ENCODE peak calls at places on chromosomes 7 and 10, in ten cellular contexts. Y is AG04450, K is Calu3, H is endodermal cell, X is HFFc6, V is HL-60, P is left ventricle myocardium inferior, R is GM10248, O is RWPE1, D is lower lobe of right lung. S is an unnamed sample.

GRCh38 chr10:79298403-79299244 is 48.6 kb upstream of the PPIF start:
- DNase-seq in H (no peak), X (peak), V (no peak), R (no peak), D (no peak), K (peak), O (peak), Y (peak), P (no peak), S (peak)

GRCh38 chr7:70838292-70838907 is 293.5 kb upstream of the GALNT17 start:
- DNase-seq in O (no peak), Y (no peak), X (no peak), V (no peak), R (no peak), H (no peak), K (no peak), P (no peak), D (no peak), S (no peak)

GRCh38 chr10:129272859-129273258 is 194.2 kb upstream of the MGMT start:
- DNase-seq in K (no peak), Y (no peak), O (no peak), R (no peak), P (no peak), D (no peak), H (no peak), V (no peak), X (no peak), S (no peak)

GRCh38 chr7:105610165-105610930 is 29.1 kb upstream of the EFCAB10 start:
- DNase-seq in D (no peak), X (no peak), P (no peak), K (no peak), Y (no peak), R (no peak), H (no peak), O (no peak), V (no peak), S (peak)

GRCh38 chr7:133540096-133540860 is 287.4 kb downstream of the EXOC4 start:
- DNase-seq in Y (no peak), P (no peak), D (no peak), K (no peak), V (peak), X (no peak), H (no peak), O (no peak), R (no peak), S (no peak)

GRCh38 chr10:132876967-132877366 is 65.4 kb downstream of the CFAP46 start:
- DNase-seq in X (no peak), H (peak), Y (no peak), D (no peak), O (no peak), R (no peak), K (no peak), V (no peak), P (no peak), S (no peak)

GRCh38 chr10:36766921-36767320 is 358.5 kb upstream of the ANKRD30A start:
- DNase-seq in X (no peak), K (no peak), Y (no peak), D (no peak), P (no peak), O (no peak), H (no peak), V (no peak), R (no peak), S (no peak)

GRCh38 chr7:26202019-26202985 is 757 bp downstream of the CBX3 start:
- DNase-seq in K (peak), O (no peak), R (peak), Y (no peak), D (peak), H (no peak), V (peak), P (peak), X (no peak), S (peak)

GRCh38 chr7:42128703-42129102 is 108.3 kb downstream of the GLI3 start:
- DNase-seq in V (peak), P (no peak), K (no peak), D (no peak), R (no peak), Y (no peak), H (peak), X (no peak), O (no peak), S (peak)

GRCh38 chr7:74032191-74032490 is 4.2 kb downstream of the ELN start:
- DNase-seq in H (no peak), P (peak), R (no peak), X (peak), O (peak), K (no peak), D (no peak), V (no peak), Y (no peak), S (peak)

GRCh38 chr10:114023198-114023597 is 20.5 kb upstream of the ADRB1 start:
- DNase-seq in H (no peak), X (no peak), R (no peak), P (no peak), D (no peak), V (no peak), K (no peak), O (no peak), Y (no peak), S (no peak)

GRCh38 chr7:32618987-32619386 is 123.7 kb downstream of the AVL9 start:
- DNase-seq in R (no peak), V (no peak), O (no peak), Y (no peak), H (no peak), P (no peak), K (no peak), D (no peak), X (peak), S (peak)

GRCh38 chr10:740936-741431 is 51.5 kb upstream of the DIP2C start:
- DNase-seq in R (no peak), H (no peak), O (no peak), D (no peak), P (no peak), K (no peak), X (no peak), V (no peak), Y (no peak), S (no peak)

GRCh38 chr10:46550076-46550790 is 6.2 kb downstream of the GPRIN2 start:
- DNase-seq in D (peak), V (no peak), R (no peak), O (no peak), X (no peak), P (peak), H (peak), K (peak), Y (no peak), S (no peak)

GRCh38 chr7:35729061-35729783 is 34.3 kb upstream of the HERPUD2 start:
- DNase-seq in R (peak), O (no peak), Y (no peak), X (no peak), K (no peak), D (no peak), H (no peak), V (no peak), P (no peak), S (no peak)

GRCh38 chr7:2037805-2038635 is 194.7 kb downstream of the MAD1L1 start:
- DNase-seq in D (peak), X (peak), O (no peak), K (no peak), Y (no peak), V (no peak), R (no peak), P (peak), H (no peak), S (no peak)

GRCh38 chr10:3472705-3473078 is 300.1 kb upstream of the PITRM1 start:
- DNase-seq in R (no peak), X (peak), D (no peak), H (no peak), P (no peak), V (no peak), K (peak), Y (no peak), O (no peak), S (peak)

GRCh38 chr10:87862644-87863101 is 660 bp downstream of the KLLN start:
- DNase-seq in D (no peak), V (no peak), P (no peak), O (peak), H (no peak), Y (no peak), X (peak), R (peak), K (no peak), S (peak)

GRCh38 chr10:87861953-87862643 is 1.2 kb downstream of the KLLN start:
- DNase-seq in Y (peak), V (peak), D (peak), P (peak), O (peak), X (peak), H (peak), R (peak), K (peak), S (peak)

GRCh38 chr10:87860156-87860795 is 3.1 kb downstream of the KLLN start:
- DNase-seq in O (peak), X (peak), Y (no peak), P (no peak), D (no peak), K (no peak), R (peak), H (peak), V (peak), S (peak)

GRCh38 chr10:87861034-87861433 is 2.3 kb downstream of the KLLN start:
- DNase-seq in H (no peak), K (no peak), R (no peak), Y (no peak), D (no peak), X (no peak), O (no peak), P (no peak), V (peak), S (no peak)

DNA sequence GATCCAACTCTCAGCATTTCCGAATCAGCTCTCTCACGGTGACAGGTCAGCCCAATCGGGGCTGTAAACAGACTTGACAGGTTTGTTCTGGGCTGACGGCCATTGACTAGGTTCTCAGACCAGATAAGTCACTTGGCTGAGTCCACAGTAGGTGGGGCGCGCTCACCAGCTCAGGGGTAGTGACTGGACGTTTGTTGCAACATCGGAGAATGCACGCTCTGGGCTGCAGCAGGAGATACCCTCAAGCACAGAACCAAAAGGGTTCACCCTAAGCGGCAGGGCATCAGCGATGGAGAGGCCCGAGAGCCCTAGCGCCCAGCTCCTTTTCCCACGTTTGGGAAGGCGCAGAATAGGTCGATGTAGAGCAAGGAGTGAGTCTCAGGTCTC is 1.8 kb downstream of the KLLN start:
- DNase-seq in R (peak), Y (peak), H (no peak), D (peak), V (peak), X (peak), K (peak), P (peak), O (peak), S (peak)
- TF ChIP-seq CTCF in R (peak), Y (peak), H (peak), D (no peak), V (no peak), X (peak), K (no peak), P (peak), O (peak), S (no peak)

GRCh38 chr7:39360038-39360437 is 206.2 kb upstream of the YAE1 start:
- DNase-seq in K (no peak), P (no peak), H (no peak), V (no peak), D (no peak), O (no peak), Y (no peak), R (no peak), X (no peak), S (no peak)

GRCh38 chr7:39355664-39356063 is 210.5 kb upstream of the YAE1 start:
- DNase-seq in O (no peak), Y (no peak), K (no peak), D (no peak), H (no peak), V (no peak), R (no peak), X (no peak), P (no peak), S (no peak)

GRCh38 chr7:39356531-39356930 is 209.7 kb upstream of the YAE1 start:
- DNase-seq in D (no peak), H (no peak), R (no peak), Y (no peak), X (no peak), P (no peak), V (no peak), O (no peak), K (no peak), S (no peak)

GRCh38 chr7:39360766-39361165 is 205.4 kb upstream of the YAE1 start:
- DNase-seq in H (no peak), R (no peak), Y (no peak), X (no peak), P (no peak), D (no peak), O (no peak), V (no peak), K (peak), S (no peak)

DNA sequence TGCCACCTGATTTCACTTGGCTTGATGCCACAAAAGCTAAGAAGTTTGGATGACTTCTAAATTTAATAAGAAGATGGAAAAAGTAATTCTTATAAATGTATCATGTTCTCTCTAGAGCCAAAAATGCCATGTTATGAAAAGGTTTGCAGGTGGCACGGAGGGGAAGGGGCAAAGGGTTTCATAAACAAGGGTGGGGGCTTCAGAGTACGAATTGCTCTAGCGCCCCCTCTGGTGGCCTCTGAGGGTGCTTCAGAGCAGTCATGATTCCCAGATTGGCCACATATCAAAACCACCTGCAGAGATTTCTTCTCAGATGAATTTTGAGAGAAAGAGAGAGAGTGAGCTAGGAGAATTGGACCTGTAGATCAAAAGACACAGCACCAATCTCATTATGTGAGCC is 208.6 kb upstream of the YAE1 start:
- DNase-seq in D (no peak), V (no peak), X (no peak), O (no peak), H (peak), P (no peak), R (no peak), K (no peak), Y (no peak), S (no peak)
- TF ChIP-seq CTCF in D (no peak), V (no peak), X (peak), O (no peak), H (peak), P (no peak), R (peak), K (peak), Y (peak), S (peak)

GRCh38 chr10:60549686-60550085 is 160.0 kb upstream of the ANK3 start:
- DNase-seq in Y (no peak), O (peak), V (no peak), D (no peak), X (no peak), K (peak), R (no peak), P (no peak), H (no peak), S (peak)
- TF ChIP-seq CTCF in Y (peak), O (peak), V (no peak), D (peak), X (peak), K (peak), R (no peak), P (peak), H (peak), S (peak)

DNA sequence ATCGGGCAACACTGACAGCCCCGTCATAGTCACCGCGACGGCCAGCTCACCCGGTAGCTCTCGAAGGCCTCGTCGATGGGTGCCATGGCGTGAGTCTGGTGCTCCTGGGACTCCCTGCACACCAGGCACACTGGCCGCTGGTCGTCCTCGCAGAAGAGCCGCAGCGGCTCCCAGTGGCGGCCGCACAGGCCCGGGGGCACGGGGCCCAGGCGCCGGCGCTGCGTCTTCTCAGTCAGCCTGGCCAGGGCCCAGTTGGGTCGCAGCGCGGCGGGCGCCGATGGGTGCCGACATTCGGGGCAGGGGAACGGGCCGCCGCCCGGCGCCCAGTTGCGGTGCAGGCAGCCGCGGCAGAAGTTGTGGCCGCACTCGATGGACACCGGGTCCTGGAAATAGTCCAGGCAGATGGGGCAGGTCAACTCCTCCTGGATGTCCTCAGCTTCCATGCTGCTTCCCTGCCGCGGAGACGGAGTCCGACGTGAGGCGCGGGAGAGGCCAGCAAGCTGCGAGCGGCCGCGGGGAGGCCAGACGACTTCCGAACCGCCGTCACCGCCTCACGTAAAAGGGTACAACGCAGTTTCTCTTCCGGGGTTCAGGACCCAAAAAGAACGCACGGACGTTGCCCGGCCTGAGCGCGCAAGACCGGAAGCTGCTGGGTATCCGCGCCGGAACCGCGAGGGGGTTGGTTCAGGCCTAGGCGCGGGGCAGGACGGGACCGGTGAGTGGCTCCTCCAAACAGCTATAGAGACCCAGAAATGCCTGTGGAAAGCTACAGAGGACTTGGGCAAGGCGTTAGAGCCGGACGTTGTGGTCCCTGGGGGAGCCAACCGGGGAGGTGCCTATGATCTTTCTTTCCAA is at the start of gene TRIM4:
- DNase-seq in R (peak), V (peak), D (peak), Y (peak), O (peak), K (peak), X (peak), H (no peak), P (peak), S (peak)
- TF ChIP-seq CTCF in R (peak), V (no peak), D (peak), Y (no peak), O (peak), K (no peak), X (peak), H (peak), P (peak), S (no peak)

GRCh38 chr7:66844552-66845381 is 76.3 kb upstream of the TMEM248 start:
- DNase-seq in Y (peak), D (peak), P (peak), X (peak), O (peak), H (peak), R (peak), V (peak), K (peak), S (peak)
- TF ChIP-seq CTCF in Y (peak), D (peak), P (peak), X (peak), O (no peak), H (peak), R (no peak), V (no peak), K (peak), S (peak)

GRCh38 chr7:25026156-25026555 is 46.2 kb upstream of the OSBPL3 start:
- DNase-seq in Y (no peak), H (peak), D (no peak), O (no peak), X (no peak), R (no peak), V (no peak), K (no peak), P (no peak), S (no peak)
- TF ChIP-seq CTCF in Y (no peak), H (peak), D (no peak), O (no peak), X (no peak), R (no peak), V (no peak), K (no peak), P (no peak), S (no peak)

DNA sequence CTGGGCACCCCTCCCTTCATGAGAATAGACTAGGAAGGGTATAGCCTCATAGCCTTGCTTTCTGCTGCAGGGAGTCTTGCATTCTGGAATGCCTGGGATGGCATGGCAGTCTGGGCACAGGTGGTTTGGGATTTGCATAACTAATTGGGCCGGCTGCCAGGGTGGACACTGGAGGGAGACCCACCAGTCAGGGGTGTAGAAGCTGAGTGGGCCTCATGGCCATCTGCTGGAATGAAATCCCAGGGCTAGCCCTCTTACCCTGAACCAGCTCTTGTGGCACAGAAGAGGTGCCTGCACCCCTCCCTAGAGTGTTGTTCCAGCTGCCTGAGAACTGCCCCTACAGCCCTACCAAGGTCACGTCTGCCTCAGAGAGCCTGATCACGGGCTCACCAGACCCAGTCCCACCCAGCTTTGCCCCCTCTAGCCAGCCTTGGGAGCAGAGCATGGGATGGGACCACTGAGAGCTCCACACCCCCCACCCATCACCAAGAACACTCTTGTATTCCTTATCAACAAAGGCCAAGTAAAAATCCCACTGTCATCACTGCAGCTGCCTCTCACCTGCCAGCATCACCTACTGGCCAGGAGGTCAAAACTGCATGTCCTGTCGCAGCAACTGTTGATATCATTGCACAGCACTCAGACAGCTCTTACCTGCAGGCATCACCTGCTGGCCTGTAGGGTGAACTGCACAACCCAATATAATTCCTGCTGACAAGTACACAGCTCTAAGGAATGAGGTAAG is 148.9 kb downstream of the ZEB1 start:
- DNase-seq in P (no peak), X (no peak), H (peak), Y (no peak), V (no peak), K (peak), D (peak), R (peak), O (no peak), S (peak)
- TF ChIP-seq CTCF in P (peak), X (peak), H (peak), Y (peak), V (no peak), K (peak), D (peak), R (peak), O (peak), S (peak)

GRCh38 chr7:5629941-5630340 is 151.5 kb downstream of the RNF216 start:
- DNase-seq in Y (no peak), O (peak), H (peak), R (no peak), V (no peak), K (no peak), X (peak), D (no peak), P (no peak), S (peak)
- TF ChIP-seq CTCF in Y (no peak), O (no peak), H (no peak), R (no peak), V (no peak), K (no peak), X (no peak), D (no peak), P (no peak), S (peak)

DNA sequence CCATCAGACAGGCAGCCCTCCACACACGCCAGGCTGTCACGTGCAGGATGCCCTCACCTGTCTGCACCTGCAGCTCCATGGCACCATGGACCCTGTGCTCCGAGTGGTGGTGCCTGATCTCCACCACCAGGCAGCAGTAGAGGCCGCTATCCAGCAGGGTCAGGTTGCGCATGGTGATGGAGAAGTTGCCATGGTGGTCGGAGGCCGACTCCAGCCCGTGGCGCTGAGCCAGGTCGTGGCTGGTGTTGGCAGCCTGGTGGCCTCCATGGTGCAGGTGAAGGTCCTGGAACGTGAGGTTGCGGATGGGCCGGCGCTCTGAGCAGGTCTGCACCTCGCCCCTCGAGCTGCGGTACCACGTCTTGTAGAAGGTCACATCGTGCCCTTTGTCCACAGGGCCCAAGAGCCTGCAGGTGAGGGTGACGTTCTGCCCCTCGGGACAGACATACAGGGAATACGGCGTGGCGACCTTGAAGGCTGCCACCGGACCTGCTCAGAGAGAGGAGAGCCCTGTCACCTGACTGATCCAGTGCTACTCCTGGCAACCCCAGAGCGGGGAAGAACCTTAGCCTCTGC is 11.7 kb downstream of the VSIR start:
- DNase-seq in K (no peak), R (no peak), O (no peak), X (no peak), D (no peak), P (no peak), H (peak), V (no peak), Y (no peak), S (no peak)
- TF ChIP-seq CTCF in K (no peak), R (peak), O (no peak), X (no peak), D (no peak), P (peak), H (peak), V (no peak), Y (no peak), S (peak)